ENCODE peak calls at places on chromosomes 16 and 17, in five cellular contexts. O, E, A, W and K are unnamed samples.
A peak's percentile ranks its signal among the peaks of the same experiment; 100 is the strongest.

GRCh38 chr17:58618336-58618735 is 73.5 kb downstream of the TEX14 start:
- DNase-seq in O (no peak), E (no peak), A (no peak), W (no peak), K (no peak)

GRCh38 chr16:11819798-11820197 is 22.7 kb upstream of the ZC3H7A start:
- DNase-seq in O (no peak), E (no peak), A (no peak), W (no peak), K (no peak)

GRCh38 chr17:77610980-77611641 is 347.4 kb upstream of the TNRC6C start:
- DNase-seq in O (peak; percentile 9), E (no peak), A (no peak), W (peak; percentile 48), K (no peak)

GRCh38 chr16:49458656-49459445 is 85.2 kb downstream of the C16orf78 start:
- DNase-seq in O (no peak), E (no peak), A (no peak), W (no peak), K (no peak)

GRCh38 chr17:63126607-63127006 is 160.6 kb downstream of the TANC2 start:
- DNase-seq in O (no peak), E (no peak), A (no peak), W (no peak), K (no peak)

GRCh38 chr17:75344664-75345063 is 55.4 kb upstream of the SLC25A19 start:
- DNase-seq in O (no peak), E (no peak), A (no peak), W (no peak), K (peak; percentile 42)

GRCh38 chr17:17495448-17496188 is 577 bp downstream of the RASD1 start:
- DNase-seq in O (peak; percentile 63), E (no peak), A (no peak), W (no peak), K (peak; percentile 53)

GRCh38 chr16:88985521-88985920 is 8.5 kb upstream of the CBFA2T3 start:
- DNase-seq in O (no peak), E (no peak), A (no peak), W (no peak), K (no peak)

GRCh38 chr17:28901866-28902818 is 737 bp downstream of the DHRS13 start:
- DNase-seq in O (no peak), E (peak; percentile 28), A (no peak), W (no peak), K (no peak)

GRCh38 chr17:61131555-61131954 is 268.1 kb upstream of the TBX2 start:
- DNase-seq in O (no peak), E (no peak), A (no peak), W (no peak), K (no peak)

GRCh38 chr17:18319604-18320256 is 4.6 kb downstream of the SMCR8 start:
- DNase-seq in O (no peak), E (no peak), A (no peak), W (peak; percentile 56), K (peak; percentile 56)

GRCh38 chr16:56742030-56742984 is 12.4 kb downstream of the NUP93 start:
- DNase-seq in O (no peak), E (no peak), A (no peak), W (peak; percentile 55), K (no peak)

GRCh38 chr16:69839240-69839688 is 77.1 kb downstream of the WWP2 start:
- DNase-seq in O (no peak), E (no peak), A (no peak), W (no peak), K (no peak)